ENCODE peak calls at places on chromosomes 3 and 15, in six cellular contexts. U is MCF 10A, I is Ammon's horn, K is iris pigment epithelial cell, D is lower lobe of right lung, T is DMS 273 treated with DMSO at 0.1 percent for 48 hours. O is an unnamed sample.

GRCh38 chr3:187739561-187740445 is 5.5 kb downstream of the BCL6 start:
- DNase-seq in K (peak), I (peak), T (peak), U (peak), D (peak), O (peak)

GRCh38 chr15:51775967-51776816 is 24.8 kb downstream of the TMOD2 start:
- DNase-seq in K (peak), I (peak), U (peak), D (no peak), T (peak), O (no peak)

GRCh38 chr3:116630494-116630893 is 79.1 kb upstream of the TUSC7 start:
- DNase-seq in U (no peak), D (no peak), K (no peak), I (peak), T (no peak), O (no peak)

GRCh38 chr3:44729384-44729910 is at the start of gene ZNF501:
- DNase-seq in U (no peak), I (peak), K (peak), D (peak), T (peak), O (peak)

GRCh38 chr3:70264122-70264780 is 48.2 kb downstream of the MDFIC2 start:
- DNase-seq in I (peak), D (no peak), T (no peak), K (peak), U (peak), O (no peak)

GRCh38 chr3:112926000-112926399 is 48.9 kb downstream of the CD200R1 start:
- DNase-seq in I (peak), T (no peak), U (no peak), K (no peak), D (no peak), O (no peak)

GRCh38 chr3:53045107-53045783 is 628 bp downstream of the SFMBT1 start:
- DNase-seq in D (peak), I (peak), U (peak), T (no peak), K (peak), O (peak)

GRCh38 chr3:177597325-177598109 is 400.2 kb upstream of the TBL1XR1 start:
- DNase-seq in K (peak), T (no peak), U (peak), I (peak), D (no peak), O (no peak)

GRCh38 chr3:61111764-61112163 is 139.5 kb downstream of the FHIT start:
- DNase-seq in D (no peak), I (no peak), K (no peak), T (no peak), U (no peak), O (no peak)

GRCh38 chr3:38133557-38134405 is 3.1 kb downstream of the ACAA1 start:
- DNase-seq in K (no peak), U (no peak), I (no peak), T (no peak), D (peak), O (no peak)

GRCh38 chr3:128488995-128489859 is 3.8 kb downstream of the GATA2 start:
- DNase-seq in T (peak), D (no peak), U (no peak), I (no peak), K (peak), O (peak)

GRCh38 chr3:190175490-190175889 is 54.8 kb upstream of the P3H2 start:
- DNase-seq in U (peak), D (no peak), T (no peak), K (peak), I (no peak), O (no peak)

GRCh38 chr3:190862209-190863118 is at the start of gene GMNC:
- DNase-seq in I (peak), U (peak), T (no peak), D (peak), K (peak), O (peak)

GRCh38 chr3:48157215-48157840 is 30.9 kb downstream of the CDC25A start:
- DNase-seq in U (no peak), K (peak), I (no peak), D (peak), T (no peak), O (peak)

GRCh38 chr3:139134678-139135372 is 90.1 kb upstream of the PRR23C start:
- DNase-seq in K (no peak), T (no peak), I (no peak), U (no peak), D (no peak), O (no peak)

GRCh38 chr3:177468331-177468730 is 271.0 kb upstream of the TBL1XR1 start:
- DNase-seq in D (no peak), I (no peak), T (no peak), U (peak), K (peak), O (no peak)

GRCh38 chr3:177340243-177340830 is 143.1 kb upstream of the TBL1XR1 start:
- DNase-seq in U (no peak), K (no peak), T (no peak), I (no peak), D (no peak), O (no peak)

GRCh38 chr3:53056442-53056841 is 10.6 kb upstream of the SFMBT1 start:
- DNase-seq in U (peak), I (no peak), D (no peak), K (peak), T (peak), O (no peak)

GRCh38 chr3:11699083-11699427 is 55.3 kb upstream of the VGLL4 start:
- DNase-seq in I (no peak), D (no peak), T (no peak), K (peak), U (peak), O (no peak)

GRCh38 chr3:171339606-171340005 is 120.6 kb downstream of the TNIK start:
- DNase-seq in I (no peak), K (no peak), U (peak), D (peak), T (no peak), O (no peak)

GRCh38 chr15:48337626-48338025 is 6.4 kb downstream of the DUT start:
- DNase-seq in U (no peak), D (no peak), I (no peak), T (no peak), K (no peak), O (no peak)

GRCh38 chr3:12467746-12468145 is 16.5 kb upstream of the TSEN2 start:
- DNase-seq in K (no peak), T (no peak), I (no peak), U (no peak), D (no peak), O (no peak)

GRCh38 chr3:115533218-115533617 is 90.1 kb upstream of the GAP43 start:
- DNase-seq in I (no peak), K (no peak), D (no peak), U (no peak), T (no peak), O (no peak)

GRCh38 chr15:25783607-25784131 is 79.5 kb downstream of the ATP10A start:
- DNase-seq in I (no peak), K (no peak), U (no peak), D (no peak), T (no peak), O (no peak)

GRCh38 chr3:99645277-99646106 is 7.1 kb downstream of the COL8A1 start:
- DNase-seq in D (no peak), I (no peak), K (peak), U (peak), T (no peak), O (no peak)

GRCh38 chr3:141682007-141682406 is 56.1 kb upstream of the RNF7 start:
- DNase-seq in T (no peak), U (no peak), I (no peak), D (no peak), K (no peak), O (no peak)

GRCh38 chr15:80489030-80489594 is 84.9 kb downstream of the ARNT2 start:
- DNase-seq in U (peak), D (no peak), K (peak), T (no peak), I (no peak), O (no peak)

GRCh38 chr3:13080026-13080425 is 6.8 kb upstream of the IQSEC1 start:
- DNase-seq in D (no peak), K (no peak), U (no peak), I (no peak), T (no peak), O (no peak)

GRCh38 chr3:123424321-123424998 is 24.4 kb downstream of the ADCY5 start:
- DNase-seq in K (no peak), T (no peak), U (no peak), I (no peak), D (no peak), O (no peak)

GRCh38 chr3:117408811-117409210 is 699.2 kb downstream of the TUSC7 start:
- DNase-seq in I (no peak), K (peak), D (no peak), U (no peak), T (no peak), O (no peak)

GRCh38 chr3:40317061-40317676 is 7.7 kb downstream of the EIF1B start:
- DNase-seq in U (peak), T (peak), D (no peak), I (peak), K (peak), O (no peak)

GRCh38 chr15:62124176-62124952 is 40.7 kb downstream of the C2CD4B start:
- DNase-seq in D (no peak), U (no peak), K (peak), T (no peak), I (no peak), O (no peak)

GRCh38 chr3:123394391-123395022 is 54.4 kb downstream of the ADCY5 start:
- DNase-seq in D (no peak), U (no peak), T (no peak), I (no peak), K (no peak), O (peak)

GRCh38 chr3:122003112-122003511 is 18.9 kb downstream of the ILDR1 start:
- DNase-seq in K (no peak), D (no peak), I (no peak), U (no peak), T (no peak), O (no peak)

GRCh38 chr3:7917443-7918151 is 584.0 kb upstream of the LMCD1 start:
- DNase-seq in K (no peak), T (no peak), I (no peak), U (no peak), D (no peak), O (no peak)

GRCh38 chr3:48548731-48549705 is 7.6 kb downstream of the PFKFB4 start:
- DNase-seq in T (no peak), U (peak), D (peak), K (peak), I (peak), O (peak)

GRCh38 chr3:122928396-122929187 is 99.0 kb downstream of the SEMA5B start:
- DNase-seq in U (no peak), D (no peak), K (no peak), T (no peak), I (no peak), O (peak)

GRCh38 chr3:72141264-72141663 is 356.3 kb upstream of the PROK2 start:
- DNase-seq in T (no peak), I (no peak), U (no peak), K (no peak), D (no peak), O (no peak)